ENCODE peak calls at places on chromosomes 3 and 15, in nine cellular contexts. Y is Panc1, T is lung, F is left lung, J is pancreas, C is lower lobe of right lung, E is IMR-90, H is body of pancreas, U is PC-3. N is an unnamed sample.

GRCh38 chr15:29124581-29125381 is 144.8 kb downstream of the NSMCE3 start:
- ATAC-seq in T (no peak), Y (peak), C (no peak), E (no peak), H (no peak), J (no peak), U (peak), F (no peak), N (no peak)

GRCh38 chr3:98786364-98786930 is 23.3 kb downstream of the ST3GAL6 start:
- ATAC-seq in C (no peak), E (no peak), H (no peak), J (no peak), F (no peak), U (no peak), T (no peak), Y (no peak), N (no peak)

GRCh38 chr3:94256888-94257813 is 194.3 kb downstream of the NSUN3 start:
- ATAC-seq in E (no peak), H (no peak), Y (no peak), T (no peak), J (no peak), F (no peak), U (no peak), C (no peak), N (no peak)

GRCh38 chr15:81176291-81176893 is 20.3 kb upstream of the IL16 start:
- ATAC-seq in F (peak), U (no peak), T (no peak), Y (no peak), C (peak), H (peak), J (peak), E (no peak), N (peak)

GRCh38 chr3:108283989-108284388 is 12.4 kb upstream of the HHLA2 start:
- ATAC-seq in C (peak), J (no peak), H (no peak), E (no peak), U (no peak), T (no peak), F (peak), Y (no peak), N (no peak)

GRCh38 chr3:193897288-193897687 is 238.7 kb upstream of the HES1 start:
- ATAC-seq in E (no peak), H (no peak), U (no peak), J (no peak), Y (no peak), F (no peak), C (no peak), T (no peak), N (peak)

GRCh38 chr3:13264468-13264795 is 155.7 kb downstream of the NUP210 start:
- ATAC-seq in Y (no peak), F (no peak), U (no peak), H (no peak), E (no peak), C (no peak), T (no peak), J (no peak), N (no peak)

GRCh38 chr3:43203022-43203421 is 83.3 kb upstream of the SNRK start:
- ATAC-seq in C (no peak), T (no peak), J (no peak), Y (no peak), H (no peak), U (no peak), E (no peak), F (no peak), N (no peak)

GRCh38 chr15:85871545-85871944 is 76.8 kb upstream of the KLHL25 start:
- ATAC-seq in Y (peak), C (no peak), E (no peak), T (no peak), H (no peak), F (no peak), J (no peak), U (no peak), N (no peak)

GRCh38 chr3:28008235-28008634 is 233.2 kb upstream of the CMC1 start:
- ATAC-seq in U (no peak), T (no peak), C (no peak), F (no peak), E (no peak), Y (no peak), H (no peak), J (no peak), N (no peak)

GRCh38 chr3:102664126-102664525 is 229.3 kb downstream of the ZPLD1 start:
- ATAC-seq in E (no peak), T (no peak), F (no peak), U (no peak), H (no peak), C (no peak), J (no peak), Y (no peak), N (no peak)

GRCh38 chr3:66414846-66415245 is 86.0 kb downstream of the LRIG1 start:
- ATAC-seq in T (no peak), C (no peak), H (no peak), U (no peak), J (no peak), Y (no peak), E (no peak), F (no peak), N (no peak)

GRCh38 chr3:66418432-66419052 is 82.3 kb downstream of the LRIG1 start:
- ATAC-seq in F (peak), C (peak), Y (no peak), U (no peak), J (peak), E (peak), H (peak), T (peak), N (peak)

GRCh38 chr3:66419053-66419440 is 81.8 kb downstream of the LRIG1 start:
- ATAC-seq in H (peak), E (no peak), C (peak), T (no peak), J (peak), Y (no peak), U (no peak), F (no peak), N (no peak)

GRCh38 chr3:66415867-66416428 is 84.9 kb downstream of the LRIG1 start:
- ATAC-seq in U (no peak), H (no peak), T (no peak), J (peak), Y (no peak), C (no peak), F (no peak), E (no peak), N (peak)

GRCh38 chr3:66416556-66417304 is 84.1 kb downstream of the LRIG1 start:
- ATAC-seq in H (no peak), T (no peak), Y (no peak), E (no peak), U (no peak), F (no peak), C (no peak), J (no peak), N (no peak)
- H3K27ac ChIP-seq in H (peak), T (peak), Y (no peak), E (no peak), U (no peak), F (no peak), C (no peak), J (no peak), N (peak)

DNA sequence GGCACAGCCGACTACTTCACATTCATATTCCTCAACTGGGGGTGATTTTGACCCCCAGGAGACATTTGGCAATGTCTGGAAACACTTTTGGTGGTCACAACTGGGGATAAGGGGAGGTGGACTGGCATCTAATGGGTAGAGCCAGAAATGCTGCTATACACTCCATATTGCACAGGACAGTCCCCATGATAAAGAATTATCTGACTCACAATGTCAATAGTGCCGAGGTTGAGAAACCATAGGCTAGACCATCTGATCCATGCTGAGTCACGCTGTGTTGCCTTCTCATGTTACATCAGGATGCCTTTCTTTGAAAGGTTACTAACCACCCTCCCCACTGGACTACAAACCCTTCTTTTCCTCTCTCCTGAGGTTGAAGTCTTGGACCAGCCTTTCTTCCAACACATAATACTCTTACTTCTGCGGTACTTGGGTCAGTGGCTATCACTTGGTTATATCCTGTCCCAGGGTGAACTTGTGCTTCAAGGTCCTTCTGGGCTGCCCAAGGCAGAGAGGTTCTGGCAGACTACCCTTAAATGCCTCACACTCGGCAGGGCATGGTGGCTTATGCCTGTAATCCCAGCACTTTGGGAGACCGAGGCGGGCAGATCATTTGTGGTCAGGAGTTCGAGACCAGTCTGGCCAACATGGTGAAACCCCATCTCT is 68.8 kb downstream of the CTNNB1 start:
- ATAC-seq in F (no peak), T (no peak), U (peak), H (no peak), C (no peak), Y (peak), E (peak), J (no peak), N (no peak)
- TF ChIP-seq CTCF in F (no peak), T (no peak), U (no peak), H (no peak), C (no peak), Y (no peak), E (no peak), J (no peak), N (no peak)

GRCh38 chr3:65672071-65672470 is 366.6 kb downstream of the MAGI1 start:
- ATAC-seq in Y (no peak), E (no peak), C (no peak), H (no peak), T (no peak), F (no peak), U (no peak), J (no peak), N (no peak)

GRCh38 chr3:65669163-65669875 is 369.4 kb downstream of the MAGI1 start:
- ATAC-seq in J (peak), F (peak), C (peak), E (no peak), U (no peak), T (no peak), H (no peak), Y (no peak), N (no peak)

GRCh38 chr3:65671004-65671403 is 367.7 kb downstream of the MAGI1 start:
- ATAC-seq in T (no peak), C (no peak), J (no peak), F (no peak), H (no peak), E (no peak), U (no peak), Y (no peak), N (no peak)

GRCh38 chr3:65676592-65676991 is 362.1 kb downstream of the MAGI1 start:
- ATAC-seq in H (no peak), Y (no peak), C (no peak), F (no peak), U (no peak), J (no peak), E (no peak), T (no peak), N (no peak)

GRCh38 chr3:65672876-65673815 is 365.6 kb downstream of the MAGI1 start:
- ATAC-seq in Y (no peak), U (peak), C (peak), T (no peak), J (peak), E (peak), H (no peak), F (peak), N (no peak)
- H3K27ac ChIP-seq in Y (no peak), U (no peak), C (no peak), T (no peak), J (no peak), E (no peak), H (no peak), F (no peak), N (no peak)

DNA sequence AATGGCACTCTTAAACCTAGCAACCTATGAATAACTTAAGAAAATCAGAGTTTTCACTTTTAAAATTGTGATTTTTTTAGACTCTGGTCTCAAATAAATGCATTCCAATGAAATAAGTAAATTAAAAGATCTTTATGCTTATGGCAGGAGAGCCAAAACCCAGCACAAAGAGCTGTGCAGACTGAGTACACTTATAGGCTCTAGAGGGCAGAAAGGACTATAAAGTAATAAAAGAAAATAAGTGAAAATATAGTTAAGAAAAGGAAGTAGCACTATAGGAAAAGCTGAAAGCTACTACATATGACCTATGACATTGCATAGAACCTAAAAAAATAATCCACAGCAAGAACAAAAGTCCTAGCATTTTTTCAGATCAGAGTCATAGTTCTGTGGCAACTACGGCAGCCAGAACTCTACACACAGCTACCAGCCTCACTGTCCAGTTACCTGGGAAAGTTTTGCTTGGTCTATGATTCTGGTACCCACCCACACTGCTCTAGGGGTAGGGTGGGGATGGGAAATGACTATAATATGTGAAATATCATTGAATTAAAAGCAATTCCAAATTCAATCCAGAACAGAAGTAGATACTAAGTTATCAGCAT is 30.5 kb downstream of the CLASP2 start:
- ATAC-seq in J (no peak), Y (no peak), U (no peak), C (no peak), T (no peak), F (no peak), H (no peak), E (peak), N (no peak)
- TF ChIP-seq CTCF in J (no peak), Y (no peak), U (no peak), C (no peak), T (no peak), F (no peak), H (no peak), E (no peak), N (no peak)

N was measured in gastroesophageal sphincter.